ENCODE peak calls at places on chromosome 2, in six cellular contexts. I is SK-N-SH, E is neuronal stem cell, O is iPS DF 6.9, P is PC-3, T is aorta. X is an unnamed sample.
A peak's percentile ranks its signal among the peaks of the same experiment; 100 is the strongest.

GRCh38 chr2:65367517-65367916 is 64.9 kb downstream of the SPRED2 start:
- DNase-seq in I (peak; percentile 48), E (no peak), O (no peak), P (peak; percentile 98), T (no peak), X (peak; percentile 93)

GRCh38 chr2:187581125-187581896 is 27.1 kb upstream of the TFPI start:
- DNase-seq in I (peak; percentile 8), E (peak; percentile 57), O (no peak), P (peak; percentile 75), T (no peak), X (peak; percentile 39)

GRCh38 chr2:44744961-44745360 is 196.5 kb upstream of the SIX3 start:
- DNase-seq in I (no peak), E (no peak), O (no peak), P (no peak), T (no peak), X (no peak)

GRCh38 chr2:64623232-64623879 is 30.4 kb downstream of the SERTAD2 start:
- DNase-seq in I (no peak), E (no peak), O (no peak), P (no peak), T (no peak), X (no peak)

GRCh38 chr2:210577263-210578071 is 21.1 kb downstream of the CPS1 start:
- DNase-seq in I (peak; percentile 16), E (peak; percentile 40), O (no peak), P (peak; percentile 72), T (no peak), X (peak; percentile 30)

GRCh38 chr2:233603520-233603919 is 13.9 kb upstream of the UGT1A8 start:
- DNase-seq in I (no peak), E (no peak), O (no peak), P (no peak), T (no peak), X (no peak)

GRCh38 chr2:42098571-42099430 is 51.0 kb downstream of the PKDCC start:
- DNase-seq in I (no peak), E (no peak), O (no peak), P (no peak), T (peak; percentile 79), X (no peak)

GRCh38 chr2:241035142-241035817 is 36.9 kb downstream of the SNED1 start:
- DNase-seq in I (no peak), E (no peak), O (peak; percentile 20), P (no peak), T (no peak), X (no peak)

GRCh38 chr2:170157025-170157684 is 20.8 kb upstream of the MYO3B start:
- DNase-seq in I (no peak), E (no peak), O (no peak), P (peak; percentile 87), T (no peak), X (peak; percentile 77)

GRCh38 chr2:65186872-65187851 is 40.5 kb upstream of the ACTR2 start:
- DNase-seq in I (peak; percentile 84), E (peak; percentile 68), O (peak; percentile 67), P (peak; percentile 90), T (peak; percentile 86), X (peak; percentile 38)

GRCh38 chr2:86284401-86284841 is 53.0 kb downstream of the REEP1 start:
- DNase-seq in I (no peak), E (no peak), O (no peak), P (no peak), T (no peak), X (no peak)

GRCh38 chr2:26566081-26566375 is 75.1 kb downstream of the CIB4 start:
- DNase-seq in I (no peak), E (no peak), O (no peak), P (no peak), T (peak; percentile 70), X (no peak)

GRCh38 chr2:19722486-19723420 is 179.0 kb downstream of the TTC32 start:
- DNase-seq in I (no peak), E (no peak), O (no peak), P (no peak), T (no peak), X (no peak)

GRCh38 chr2:69766014-69766413 is 24.1 kb downstream of the ANXA4 start:
- DNase-seq in I (no peak), E (no peak), O (no peak), P (peak; percentile 79), T (no peak), X (no peak)

GRCh38 chr2:199973703-199974102 is 18.3 kb downstream of the MAIP1 start:
- DNase-seq in I (peak; percentile 40), E (no peak), O (no peak), P (peak; percentile 50), T (no peak), X (peak; percentile 41)

GRCh38 chr2:211027976-211028375 is 471.6 kb downstream of the CPS1 start:
- DNase-seq in I (no peak), E (no peak), O (no peak), P (no peak), T (no peak), X (no peak)

GRCh38 chr2:37973615-37974353 is 48.7 kb downstream of the RMDN2 start:
- DNase-seq in I (no peak), E (no peak), O (no peak), P (no peak), T (no peak), X (no peak)

GRCh38 chr2:241020629-241021190 is 22.3 kb downstream of the SNED1 start:
- DNase-seq in I (no peak), E (no peak), O (no peak), P (no peak), T (no peak), X (no peak)

GRCh38 chr2:173218331-173219056 is 136.2 kb upstream of the CDCA7 start:
- DNase-seq in I (no peak), E (no peak), O (no peak), P (no peak), T (no peak), X (no peak)

GRCh38 chr2:55010149-55010591 is 40.1 kb downstream of the RTN4 start:
- DNase-seq in I (no peak), E (no peak), O (no peak), P (peak; percentile 31), T (no peak), X (peak; percentile 40)

GRCh38 chr2:59733970-59734369 is 819.5 kb downstream of the BCL11A start:
- DNase-seq in I (no peak), E (no peak), O (no peak), P (no peak), T (no peak), X (no peak)

GRCh38 chr2:27442282-27442980 is at the start of gene KRTCAP3:
- DNase-seq in I (peak; percentile 58), E (peak; percentile 51), O (peak; percentile 54), P (peak; percentile 14), T (no peak), X (no peak)

GRCh38 chr2:188295067-188295685 is 3.5 kb downstream of the GULP1 start:
- DNase-seq in I (no peak), E (no peak), O (no peak), P (peak; percentile 33), T (no peak), X (peak; percentile 8)

GRCh38 chr2:120765031-120765910 is 29.6 kb downstream of the GLI2 start:
- DNase-seq in I (peak; percentile 89), E (no peak), O (no peak), P (no peak), T (peak; percentile 77), X (peak; percentile 52)

GRCh38 chr2:32865399-32866068 is 81.2 kb upstream of the LTBP1 start:
- DNase-seq in I (no peak), E (no peak), O (no peak), P (peak; percentile 88), T (no peak), X (peak; percentile 94)

GRCh38 chr2:207188601-207189000 is 22.9 kb upstream of the KLF7 start:
- DNase-seq in I (no peak), E (no peak), O (no peak), P (peak; percentile 80), T (no peak), X (peak; percentile 60)

GRCh38 chr2:2054363-2054882 is 276.7 kb downstream of the MYT1L start:
- DNase-seq in I (no peak), E (no peak), O (no peak), P (no peak), T (no peak), X (no peak)

DNA sequence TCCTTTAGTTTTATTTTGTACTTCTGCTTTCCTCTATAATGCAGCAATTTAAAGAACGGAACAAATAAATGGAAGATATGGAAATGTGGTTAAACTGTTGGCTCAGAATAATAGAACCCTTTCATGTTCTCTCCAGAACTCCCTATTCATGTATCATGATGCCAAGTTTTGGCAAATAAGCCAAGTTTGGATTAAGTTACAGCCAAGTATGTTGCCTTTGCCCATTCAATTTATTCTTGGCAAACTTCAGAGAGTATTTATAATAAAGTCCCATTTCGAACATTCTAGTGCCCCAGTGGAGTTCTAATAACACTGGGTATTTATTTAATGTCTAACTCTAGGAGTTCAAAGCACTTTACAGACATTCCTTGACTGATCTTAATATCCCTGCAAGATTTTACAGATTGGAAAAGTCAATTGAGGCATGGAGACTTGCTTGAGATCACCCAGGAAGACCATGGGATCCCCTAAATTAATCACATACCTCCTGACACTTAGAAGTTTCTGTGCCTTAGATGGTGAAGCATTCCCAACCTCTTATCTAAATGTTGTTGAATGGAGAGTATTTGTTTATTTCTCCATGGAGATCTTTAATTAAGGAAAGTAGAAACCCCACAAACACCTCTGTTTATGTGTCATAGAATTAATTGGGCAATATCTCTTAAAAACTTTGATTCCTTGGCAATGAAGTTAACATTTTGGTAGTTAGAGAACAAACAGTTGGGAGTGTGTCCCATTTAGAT is 106.7 kb downstream of the ACKR3 start:
- DNase-seq in I (no peak), E (no peak), O (no peak), P (peak; percentile 35), T (no peak), X (peak; percentile 64)
- H3K27ac ChIP-seq in I (no peak overlapping the region), E (no peak overlapping the region), O (no peak overlapping the region), P (no peak overlapping the region), T (no peak overlapping the region), X (peak overlapping the region; percentile 52)

GRCh38 chr2:219526320-219527075 is 12.2 kb downstream of the ASIC4 start:
- DNase-seq in I (no peak), E (no peak), O (no peak), P (no peak), T (no peak), X (no peak)
- H3K27ac ChIP-seq in I (peak overlapping the region; percentile 98), E (peak overlapping the region; percentile 17), O (no peak overlapping the region), P (no peak overlapping the region), T (no peak overlapping the region), X (no peak overlapping the region)

DNA sequence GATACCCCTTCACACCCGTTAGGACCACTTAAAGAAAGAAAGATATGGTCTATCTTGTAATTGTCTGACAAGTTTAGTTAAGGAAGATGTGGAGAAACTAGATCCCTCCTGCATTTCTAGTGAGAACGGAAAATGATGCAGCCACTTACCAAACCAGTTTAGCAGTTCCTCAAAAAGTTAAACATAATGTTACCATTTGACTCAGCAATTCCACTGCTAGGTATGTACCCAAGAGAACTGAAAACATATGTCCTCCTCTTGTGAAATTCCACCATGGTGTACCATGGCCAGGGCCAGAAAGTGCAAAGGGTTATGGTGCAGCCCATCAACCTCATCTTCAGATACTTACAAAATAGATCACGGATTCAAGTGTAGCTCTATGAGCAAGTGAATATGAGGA is 79.0 kb upstream of the ID2 start:
- DNase-seq in I (no peak), E (no peak), O (no peak), P (peak; percentile 88), T (no peak), X (no peak)
- H3K27ac ChIP-seq in I (no peak overlapping the region), E (no peak overlapping the region), O (no peak overlapping the region), P (peak overlapping the region; percentile 30), T (no peak overlapping the region), X (no peak overlapping the region)

DNA sequence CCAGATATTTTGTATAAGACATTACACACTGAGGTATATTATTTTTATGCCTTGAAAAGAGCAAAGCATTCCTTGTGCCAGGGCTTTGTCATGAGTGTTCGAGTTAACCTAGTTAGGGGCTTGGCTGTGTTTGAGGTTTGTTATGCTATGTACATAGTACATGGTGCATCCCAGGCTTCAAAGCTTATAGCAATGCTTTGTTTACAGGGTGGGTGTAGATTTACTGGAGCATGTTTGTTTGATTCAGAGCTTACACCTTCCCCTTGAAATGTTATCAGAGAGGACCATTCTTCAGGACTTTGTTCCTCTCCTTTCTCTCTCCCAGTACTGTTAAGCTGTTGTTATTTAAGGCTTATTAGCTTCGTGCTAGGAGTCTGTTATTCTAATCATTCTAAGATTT is 738.7 kb upstream of the LRRTM4 start:
- DNase-seq in I (no peak), E (no peak), O (no peak), P (no peak), T (no peak), X (no peak)
- H3K27ac ChIP-seq in I (no peak overlapping the region), E (no peak overlapping the region), O (no peak overlapping the region), P (no peak overlapping the region), T (no peak overlapping the region), X (no peak overlapping the region)